ENCODE peak calls at places on chromosomes 16 and 17, in nine cellular contexts. C is fibroblast of lung; Z is mucosa of descending colon; V is CD8-positive, alpha-beta T cell; K is thyroid gland; T is A549; S is osteoblast; X is heart left ventricle; Y is hepatocyte. L is an unnamed sample. For H3K4me1, the result is how much of the 10 kb centered on the place peaks cover.

GRCh38 chr17:354651-355556 is 2.3 kb upstream of the RPH3AL start:
- DNase-seq in C (no peak), Z (peak), V (no peak), K (no peak), T (no peak), S (peak), X (no peak), Y (no peak), L (no peak)

GRCh38 chr16:50994995-50995394 is 156.1 kb downstream of the SALL1 start:
- DNase-seq in C (no peak), Z (no peak), V (no peak), K (no peak), T (no peak), S (no peak), X (no peak), Y (no peak), L (no peak)

GRCh38 chr16:87931504-87931903 is 4.8 kb downstream of the CA5A start:
- DNase-seq in C (no peak), Z (no peak), V (no peak), K (no peak), T (no peak), S (no peak), X (no peak), Y (peak), L (no peak)

GRCh38 chr17:75394332-75394918 is 11.1 kb downstream of the GRB2 start:
- DNase-seq in C (no peak), Z (no peak), V (no peak), K (no peak), T (no peak), S (peak), X (no peak), Y (peak), L (no peak)

GRCh38 chr17:76356803-76357456 is 3.2 kb upstream of the PRPSAP1 start:
- DNase-seq in C (no peak), Z (peak), V (no peak), K (no peak), T (no peak), S (no peak), X (no peak), Y (no peak), L (no peak)

GRCh38 chr17:72614871-72615626 is 477.4 kb downstream of the SLC39A11 start:
- DNase-seq in C (peak), Z (peak), V (no peak), K (no peak), T (peak), S (peak), X (no peak), Y (peak), L (peak)

GRCh38 chr17:79890706-79891105 is 51.5 kb upstream of the CBX4 start:
- DNase-seq in C (no peak), Z (no peak), V (no peak), K (no peak), T (no peak), S (peak), X (no peak), Y (no peak), L (peak)

GRCh38 chr16:2039286-2040030 is 8.2 kb downstream of the NTHL1 start:
- DNase-seq in C (peak), Z (peak), V (no peak), K (no peak), T (peak), S (peak), X (peak), Y (peak), L (no peak)

GRCh38 chr16:13391337-13391736 is 489.9 kb downstream of the SHISA9 start:
- DNase-seq in C (no peak), Z (no peak), V (no peak), K (no peak), T (no peak), S (no peak), X (no peak), Y (no peak), L (no peak)

GRCh38 chr17:7292194-7292593 is 2.2 kb downstream of the YBX2 start:
- DNase-seq in C (no peak), Z (no peak), V (no peak), K (peak), T (no peak), S (peak), X (no peak), Y (no peak), L (no peak)

GRCh38 chr17:7289256-7290032 is 5.0 kb downstream of the YBX2 start:
- DNase-seq in C (no peak), Z (no peak), V (no peak), K (no peak), T (no peak), S (peak), X (no peak), Y (no peak), L (no peak)

GRCh38 chr17:7290685-7291084 is 3.8 kb downstream of the YBX2 start:
- DNase-seq in C (no peak), Z (no peak), V (no peak), K (no peak), T (no peak), S (peak), X (no peak), Y (no peak), L (no peak)

GRCh38 chr17:7292729-7293128 is 1.7 kb downstream of the YBX2 start:
- DNase-seq in C (no peak), Z (peak), V (no peak), K (peak), T (no peak), S (peak), X (no peak), Y (peak), L (no peak)

GRCh38 chr17:7290166-7290565 is 4.3 kb downstream of the YBX2 start:
- DNase-seq in C (no peak), Z (no peak), V (no peak), K (no peak), T (no peak), S (peak), X (no peak), Y (no peak), L (no peak)
- H3K4me1 ChIP-seq in C (under half), Z (under half), V (under half), K (under half), T (under half), S (under half), X (half or more), Y (under half), L (under half)

DNA sequence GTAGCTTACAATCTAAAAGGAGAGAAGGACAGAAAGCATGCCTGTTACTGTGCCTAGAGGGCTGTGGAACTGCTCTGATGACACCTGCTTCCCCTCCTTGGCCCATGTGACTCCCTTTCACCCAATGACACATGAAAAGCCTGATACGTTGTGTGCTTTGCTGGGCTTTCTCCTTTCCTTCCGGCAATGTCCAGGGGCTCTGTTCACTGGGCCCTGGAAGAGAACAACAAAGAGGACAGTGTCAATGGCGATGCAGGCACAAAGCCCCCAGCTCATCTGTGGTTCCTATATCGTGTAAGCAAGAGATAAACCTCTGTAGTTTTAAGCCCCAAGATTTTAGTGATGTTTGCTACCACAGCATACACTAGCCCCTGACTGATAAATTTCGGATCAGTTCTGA is 306.1 kb downstream of the ABCC12 start:
- DNase-seq in C (no peak), Z (no peak), V (no peak), K (no peak), T (no peak), S (no peak), X (no peak), Y (no peak), L (no peak)
- H3K4me1 ChIP-seq in C (under half), Z (under half), V (under half), K (under half), T (under half), S (under half), X (under half), Y (under half), L (under half)

GRCh38 chr17:17823433-17824118 is 13.2 kb downstream of the SREBF1 start:
- DNase-seq in C (peak), Z (peak), V (peak), K (peak), T (peak), S (peak), X (peak), Y (peak), L (peak)

GRCh38 chr17:17826340-17826708 is 10.5 kb downstream of the SREBF1 start:
- DNase-seq in C (no peak), Z (no peak), V (no peak), K (no peak), T (no peak), S (no peak), X (no peak), Y (no peak), L (no peak)

GRCh38 chr17:17826942-17827785 is 9.6 kb downstream of the SREBF1 start:
- DNase-seq in C (no peak), Z (no peak), V (no peak), K (no peak), T (no peak), S (no peak), X (no peak), Y (no peak), L (no peak)

GRCh38 chr17:17824119-17824779 is 12.5 kb downstream of the SREBF1 start:
- DNase-seq in C (no peak), Z (no peak), V (no peak), K (no peak), T (no peak), S (no peak), X (no peak), Y (no peak), L (no peak)

GRCh38 chr17:17824780-17825614 is 11.8 kb downstream of the SREBF1 start:
- DNase-seq in C (no peak), Z (no peak), V (no peak), K (peak), T (no peak), S (peak), X (no peak), Y (no peak), L (peak)
- H3K4me1 ChIP-seq in C (under half), Z (half or more), V (half or more), K (under half), T (half or more), S (under half), X (half or more), Y (half or more), L (half or more)

DNA sequence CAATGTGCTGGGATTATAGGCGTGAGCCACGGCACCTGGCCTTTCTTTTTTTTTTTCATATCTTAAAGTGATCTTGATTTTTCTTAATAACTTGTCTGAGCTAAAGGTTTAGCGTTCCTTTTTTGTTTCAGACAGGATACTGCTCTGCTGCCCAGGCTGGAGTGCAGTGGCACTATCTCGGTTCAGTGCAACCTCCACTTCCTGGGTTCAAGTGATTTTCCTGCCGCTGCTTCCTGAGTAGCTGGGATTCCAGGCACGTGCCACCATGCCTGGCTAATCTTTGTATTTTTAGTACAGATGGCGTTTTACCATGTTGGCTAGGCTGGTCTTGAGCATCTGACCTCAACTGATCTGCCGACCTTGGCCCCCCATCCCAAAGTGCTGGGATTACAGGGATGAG is 4.0 kb downstream of the RUSF1 start:
- DNase-seq in C (no peak), Z (no peak), V (no peak), K (peak), T (no peak), S (no peak), X (no peak), Y (no peak), L (no peak)
- H3K4me1 ChIP-seq in C (under half), Z (under half), V (under half), K (under half), T (under half), S (under half), X (half or more), Y (under half), L (under half)

DNA sequence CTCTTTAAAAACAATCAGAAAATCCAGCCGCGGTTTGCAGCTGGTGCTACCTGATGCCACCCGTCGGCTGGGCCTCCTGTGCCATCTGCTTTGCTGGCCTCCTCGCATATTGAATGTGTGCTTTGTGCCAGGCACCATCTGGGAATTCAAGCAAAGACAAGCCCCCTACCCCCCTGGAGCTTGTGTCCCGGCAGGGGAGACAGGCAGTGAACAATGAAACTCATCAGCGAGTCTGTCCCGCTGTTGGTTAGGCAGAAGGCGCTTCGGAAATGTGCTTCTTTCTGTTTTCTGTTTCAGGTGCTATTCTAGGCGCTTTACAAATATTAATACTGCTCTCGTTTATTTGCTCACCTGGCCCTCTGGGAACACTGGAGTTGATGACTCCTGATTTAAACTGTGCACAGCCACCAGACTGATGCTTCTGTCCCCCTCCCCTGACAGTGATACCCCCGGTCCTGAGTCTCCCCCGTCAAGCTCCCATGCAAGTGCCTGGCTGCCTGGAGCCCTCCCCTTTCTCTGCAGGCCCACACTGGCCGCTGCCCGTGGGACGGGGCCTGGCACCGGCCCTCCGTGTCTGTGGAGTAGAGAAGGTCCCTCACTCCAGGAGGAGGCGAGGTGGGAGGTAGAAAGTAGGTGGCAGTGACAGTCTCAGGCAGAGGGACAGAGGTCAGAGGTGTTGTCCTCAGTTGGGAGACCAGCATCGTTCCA is 126.1 kb upstream of the PLCG2 start:
- DNase-seq in C (no peak), Z (no peak), V (no peak), K (no peak), T (no peak), S (no peak), X (no peak), Y (no peak), L (peak)
- H3K4me1 ChIP-seq in C (under half), Z (under half), V (under half), K (under half), T (under half), S (under half), X (under half), Y (under half), L (under half)

GRCh38 chr16:75112281-75113045 is 4.1 kb downstream of the LDHD start:
- DNase-seq in C (no peak), Z (peak), V (no peak), K (no peak), T (no peak), S (peak), X (no peak), Y (no peak), L (no peak)
- H3K4me1 ChIP-seq in C (under half), Z (under half), V (under half), K (under half), T (under half), S (under half), X (half or more), Y (under half), L (half or more)